ENCODE peak calls at places on chromosomes 12 and 14, in four cellular contexts. One of them, this sample, is unnamed. For H3K4me1 and H3K27me3, the result is how much of the 10 kb centered on the place peaks cover.

GRCh38 chr12:124684971-124685688 is 117.7 kb upstream of the NCOR2 start:
- DNase-seq in HCT116: no peak
- DNase-seq in mammary epithelial cell: peak
- DNase-seq in PC-3: peak
- DNase-seq in this sample: peak

GRCh38 chr12:113818833-113819232 is 147.3 kb downstream of the RBM19 start:
- DNase-seq in PC-3: peak
- DNase-seq in mammary epithelial cell: no peak
- DNase-seq in HCT116: no peak
- DNase-seq in this sample: no peak

GRCh38 chr14:95008445-95009217 is 148.7 kb downstream of the DICER1 start:
- DNase-seq in PC-3: no peak
- DNase-seq in mammary epithelial cell: no peak
- DNase-seq in HCT116: no peak
- DNase-seq in this sample: peak

GRCh38 chr14:91292476-91292875 is 48.0 kb upstream of the GPR68 start:
- DNase-seq in PC-3: no peak
- DNase-seq in HCT116: no peak
- DNase-seq in mammary epithelial cell: peak
- DNase-seq in this sample: no peak

GRCh38 chr12:102769323-102769916 is 147.6 kb downstream of the PAH start:
- DNase-seq in mammary epithelial cell: peak
- DNase-seq in HCT116: peak
- DNase-seq in PC-3: peak
- DNase-seq in this sample: peak

GRCh38 chr14:94944636-94945258 is 174.8 kb upstream of the GSC start:
- DNase-seq in mammary epithelial cell: no peak
- DNase-seq in HCT116: no peak
- DNase-seq in PC-3: no peak
- DNase-seq in this sample: no peak

GRCh38 chr12:123808167-123808566 is 46.1 kb downstream of the DNAH10 start:
- DNase-seq in PC-3: peak
- DNase-seq in mammary epithelial cell: no peak
- DNase-seq in HCT116: peak
- DNase-seq in this sample: peak

GRCh38 chr14:90107789-90108188 is 46.0 kb downstream of the KCNK13 start:
- DNase-seq in HCT116: no peak
- DNase-seq in PC-3: no peak
- DNase-seq in mammary epithelial cell: no peak
- DNase-seq in this sample: no peak

GRCh38 chr14:60707858-60708257 is 16.3 kb downstream of the SIX4 start:
- DNase-seq in PC-3: no peak
- DNase-seq in mammary epithelial cell: no peak
- DNase-seq in HCT116: no peak
- DNase-seq in this sample: no peak

GRCh38 chr12:3527736-3528135 is 36.7 kb downstream of the PRMT8 start:
- DNase-seq in PC-3: no peak
- DNase-seq in mammary epithelial cell: no peak
- DNase-seq in HCT116: no peak
- DNase-seq in this sample: no peak

GRCh38 chr14:101473045-101473729 is 88.1 kb upstream of the DIO3 start:
- DNase-seq in mammary epithelial cell: no peak
- DNase-seq in HCT116: no peak
- DNase-seq in PC-3: no peak
- DNase-seq in this sample: no peak

GRCh38 chr12:52356762-52357580 is 10.3 kb downstream of the KRT85 start:
- DNase-seq in PC-3: no peak
- DNase-seq in HCT116: no peak
- DNase-seq in mammary epithelial cell: no peak
- DNase-seq in this sample: no peak

GRCh38 chr12:52070243-52070925 is 606 bp downstream of the ATG101 start:
- DNase-seq in PC-3: no peak
- DNase-seq in mammary epithelial cell: no peak
- DNase-seq in HCT116: no peak
- DNase-seq in this sample: peak

GRCh38 chr12:94603434-94604068 is 46.8 kb downstream of the TMCC3 start:
- DNase-seq in HCT116: peak
- DNase-seq in mammary epithelial cell: no peak
- DNase-seq in PC-3: peak
- DNase-seq in this sample: peak

DNA sequence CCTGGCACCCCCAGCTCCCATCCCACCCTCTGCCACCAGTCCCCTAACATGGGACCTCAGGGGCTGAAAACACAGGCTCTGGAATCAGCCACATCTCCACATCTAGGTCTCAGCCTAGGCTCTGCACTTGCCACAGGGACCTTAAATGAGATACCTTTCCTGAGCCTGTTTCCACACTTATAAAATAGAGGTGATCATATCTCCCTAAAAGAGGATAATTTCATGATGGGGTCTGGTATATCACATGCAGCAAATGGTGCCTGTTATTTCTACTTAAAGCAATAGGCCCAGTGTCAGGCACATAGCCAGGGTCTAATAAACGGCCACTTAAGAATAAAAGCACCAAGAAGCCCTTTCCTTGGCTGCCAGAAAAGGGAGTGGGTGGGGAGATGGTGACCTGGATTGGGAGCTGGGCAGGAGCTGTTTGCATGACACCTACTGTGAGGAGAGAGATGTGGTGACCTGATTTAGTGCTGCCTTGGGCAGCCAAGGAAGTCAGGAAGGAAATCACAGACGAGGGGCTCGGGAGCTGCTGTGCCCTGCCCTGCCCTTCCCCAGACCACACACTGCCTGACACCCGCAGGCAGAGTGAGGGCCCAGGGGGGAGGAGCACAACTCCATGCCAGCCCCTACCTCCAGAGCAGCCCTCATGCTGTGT is 71.2 kb downstream of the IRF2BPL start:
- DNase-seq in mammary epithelial cell: no peak
- DNase-seq in HCT116: no peak
- DNase-seq in PC-3: no peak
- DNase-seq in this sample: no peak
- H3K4me1 ChIP-seq in mammary epithelial cell: half or more
- H3K4me1 ChIP-seq in HCT116: half or more
- H3K4me1 ChIP-seq in PC-3: half or more
- H3K4me1 ChIP-seq in this sample: half or more

DNA sequence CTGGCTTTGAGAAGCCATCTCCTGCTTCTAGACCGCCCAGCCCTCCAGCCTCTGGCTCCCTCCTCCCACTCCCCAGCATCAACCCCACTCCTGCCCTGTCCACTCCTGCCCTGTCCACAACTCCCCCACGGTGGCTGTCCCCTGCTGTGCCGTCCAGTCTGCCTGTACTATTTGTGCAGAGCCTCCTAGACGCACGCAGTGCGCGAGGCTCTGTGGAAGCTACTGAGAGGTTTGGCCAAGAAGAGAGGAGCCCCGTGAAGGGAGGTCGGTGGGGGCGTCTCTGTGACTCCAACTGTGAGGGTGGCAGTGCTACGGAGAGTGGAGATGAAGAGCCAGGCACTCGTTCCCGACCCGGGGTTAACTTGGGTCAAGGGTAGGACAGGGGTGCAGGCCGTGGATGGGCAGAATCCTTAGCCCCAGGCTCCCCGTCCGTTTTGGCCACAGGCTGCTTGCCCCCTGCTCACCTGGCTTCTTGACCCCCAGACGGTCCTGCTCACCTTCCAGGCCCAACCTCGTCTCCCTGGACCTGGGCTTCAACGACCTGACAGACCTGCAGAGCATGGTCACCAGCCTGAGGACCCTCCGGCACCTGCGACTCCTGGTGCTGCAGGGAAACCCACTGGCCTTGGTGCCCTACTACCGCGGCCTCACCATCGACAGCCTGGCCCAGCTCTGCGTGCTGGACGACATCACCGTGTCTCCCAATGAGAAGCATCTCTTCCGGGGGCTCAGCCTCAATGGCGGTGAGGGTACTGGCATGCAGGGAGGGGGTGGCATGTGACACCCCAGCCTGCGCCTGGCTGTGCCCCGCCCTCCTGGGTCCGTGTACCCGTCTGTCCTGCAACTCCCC is 6.9 kb downstream of the LRRC43 start:
- DNase-seq in PC-3: no peak
- DNase-seq in HCT116: no peak
- DNase-seq in mammary epithelial cell: no peak
- DNase-seq in this sample: no peak
- H3K27me3 ChIP-seq in PC-3: under half
- H3K27me3 ChIP-seq in HCT116: under half
- H3K27me3 ChIP-seq in mammary epithelial cell: under half
- H3K27me3 ChIP-seq in this sample: under half

GRCh38 chr14:100263141-100263540 is 24.2 kb downstream of the YY1 start:
- DNase-seq in PC-3: no peak
- DNase-seq in mammary epithelial cell: no peak
- DNase-seq in HCT116: no peak
- DNase-seq in this sample: peak

GRCh38 chr14:100256339-100256895 is 17.5 kb downstream of the YY1 start:
- DNase-seq in HCT116: no peak
- DNase-seq in PC-3: no peak
- DNase-seq in mammary epithelial cell: no peak
- DNase-seq in this sample: no peak

GRCh38 chr14:100262545-100262944 is 23.6 kb downstream of the YY1 start:
- DNase-seq in HCT116: no peak
- DNase-seq in mammary epithelial cell: no peak
- DNase-seq in PC-3: no peak
- DNase-seq in this sample: no peak

GRCh38 chr14:100261621-100262020 is 22.7 kb downstream of the YY1 start:
- DNase-seq in mammary epithelial cell: no peak
- DNase-seq in PC-3: no peak
- DNase-seq in HCT116: no peak
- DNase-seq in this sample: no peak
- H3K4me1 ChIP-seq in mammary epithelial cell: under half
- H3K4me1 ChIP-seq in PC-3: under half
- H3K4me1 ChIP-seq in HCT116: under half
- H3K4me1 ChIP-seq in this sample: under half

DNA sequence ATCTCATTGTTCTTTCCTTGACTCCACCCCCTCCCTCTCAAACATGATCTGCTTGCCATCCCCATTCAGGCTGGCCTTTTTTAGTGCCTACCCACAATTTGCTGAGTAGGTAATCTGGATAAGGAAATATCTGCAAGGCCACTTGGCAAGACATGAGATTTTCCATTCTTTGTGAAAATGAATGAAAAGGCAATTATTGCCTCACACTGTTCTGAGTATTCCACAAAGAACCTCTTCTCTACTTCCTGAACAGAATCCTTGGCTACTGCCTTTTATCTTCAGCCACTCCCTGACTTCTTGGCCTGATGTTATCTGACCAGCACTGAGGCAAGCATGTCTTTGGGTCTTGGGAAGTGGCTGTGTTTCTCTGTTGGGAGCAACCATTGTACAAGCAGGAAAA is 263.2 kb upstream of the ATP2B1 start:
- DNase-seq in HCT116: no peak
- DNase-seq in mammary epithelial cell: no peak
- DNase-seq in PC-3: no peak
- DNase-seq in this sample: peak
- H3K27me3 ChIP-seq in HCT116: under half
- H3K27me3 ChIP-seq in mammary epithelial cell: under half
- H3K27me3 ChIP-seq in PC-3: under half
- H3K27me3 ChIP-seq in this sample: under half